ENCODE peak calls at places on chromosomes 12 and 14, in eight cellular contexts. P is C1 segment of cervical spinal cord; R is nucleus accumbens; O is activated T-cell treated with anti-CD3 and anti-CD28 coated beads, Interleukin-2, amount 50 U/mL, for 1 hour; W is IMR-90; X is NCI-H524; S is uterus; Z is H54. C is an unnamed sample.

GRCh38 chr12:121792607-121793500 is 634 bp downstream of the RHOF start:
- DNase-seq in S (no peak), W (no peak), O (peak), X (no peak), P (peak), Z (no peak), R (no peak), C (no peak)

GRCh38 chr12:57735952-57736742 is 2.4 kb downstream of the AGAP2 start:
- DNase-seq in S (peak), O (no peak), Z (no peak), W (peak), P (no peak), X (peak), R (peak), C (no peak)

GRCh38 chr14:102219316-102219715 is 79.6 kb downstream of the WDR20 start:
- DNase-seq in O (no peak), Z (no peak), R (no peak), S (no peak), P (no peak), X (no peak), W (no peak), C (no peak)

GRCh38 chr12:104667139-104667538 is 210.4 kb downstream of the CHST11 start:
- DNase-seq in Z (no peak), R (no peak), O (no peak), S (peak), X (no peak), W (peak), P (no peak), C (no peak)

GRCh38 chr14:41810362-41810761 is 203.7 kb downstream of the LRFN5 start:
- DNase-seq in O (no peak), P (no peak), W (no peak), Z (no peak), R (no peak), S (no peak), X (no peak), C (no peak)

GRCh38 chr12:124548854-124549378 is 18.5 kb downstream of the NCOR2 start:
- DNase-seq in P (no peak), Z (no peak), X (peak), O (no peak), R (peak), S (peak), W (peak), C (no peak)

GRCh38 chr14:32233292-32233691 is 30.2 kb upstream of the RNU6-8 start:
- DNase-seq in W (no peak), X (no peak), O (no peak), Z (no peak), R (no peak), P (no peak), S (no peak), C (no peak)

GRCh38 chr12:54292083-54292930 is 8.5 kb downstream of the NFE2 start:
- DNase-seq in X (no peak), R (no peak), S (no peak), P (no peak), O (no peak), W (no peak), Z (no peak), C (no peak)

GRCh38 chr14:78758333-78758732 is 588.2 kb downstream of the NRXN3 start:
- DNase-seq in O (no peak), Z (no peak), W (peak), X (peak), R (no peak), P (no peak), S (no peak), C (no peak)